ENCODE peak calls at places on chromosome 14, in seven cellular contexts. V is stromal cell of bone marrow; X is stimulated activated CD4-positive, alpha-beta T cell treated with anti-CD3 and anti-CD28 coated beads, Interleukin-1b, Interleukin-23, amount 100 ng/mL, for 24 hours; M is lung; B is A549; H is naive thymus-derived CD8-positive, alpha-beta T cell; K is hippocampal formation. I is an unnamed sample.

GRCh38 chr14:27845902-27846301 is 920.7 kb upstream of the FOXG1 start:
- DNase-seq in V (no peak), K (no peak), X (no peak), H (no peak), B (no peak), M (no peak), I (no peak)

GRCh38 chr14:55131782-55132181 is 2.7 kb downstream of the LGALS3 start:
- DNase-seq in K (no peak), X (no peak), V (no peak), M (no peak), B (peak), H (no peak), I (no peak)

GRCh38 chr14:63543826-63544320 is 696 bp upstream of the PPP2R5E start:
- DNase-seq in H (no peak), B (no peak), X (no peak), K (no peak), V (no peak), M (no peak), I (no peak)

GRCh38 chr14:69712637-69713088 is 54.3 kb upstream of the SRSF5 start:
- DNase-seq in B (no peak), M (peak), V (no peak), X (no peak), H (no peak), K (no peak), I (peak)

GRCh38 chr14:62301076-62301475 is 538.9 kb downstream of the SNAPC1 start:
- DNase-seq in K (no peak), B (no peak), V (no peak), M (no peak), X (no peak), H (no peak), I (no peak)

GRCh38 chr14:75252254-75252837 is 26.3 kb upstream of the FOS start:
- DNase-seq in M (no peak), H (no peak), K (no peak), B (no peak), X (no peak), V (no peak), I (no peak)

GRCh38 chr14:22152901-22153300 is 436.1 kb downstream of the DAD1 start:
- DNase-seq in V (no peak), X (no peak), B (no peak), H (no peak), M (no peak), K (no peak), I (no peak)

GRCh38 chr14:104924421-104925213 is at the start of gene PLD4:
- DNase-seq in H (no peak), B (no peak), K (no peak), X (no peak), V (no peak), M (no peak), I (no peak)

GRCh38 chr14:105844810-105845724 is 318.7 kb downstream of the TMEM121 start:
- DNase-seq in M (no peak), H (no peak), V (no peak), X (no peak), B (no peak), K (no peak), I (no peak)

GRCh38 chr14:22556021-22556989 is 32.7 kb downstream of the DAD1 start:
- DNase-seq in K (no peak), V (no peak), H (peak), M (peak), X (peak), B (no peak), I (peak)

GRCh38 chr14:35406811-35407630 is 2.5 kb upstream of the NFKBIA start:
- DNase-seq in M (peak), H (no peak), X (no peak), B (peak), K (peak), V (peak), I (peak)

GRCh38 chr14:34971801-34972200 is 11.0 kb upstream of the SRP54 start:
- DNase-seq in V (no peak), H (no peak), K (no peak), B (no peak), M (no peak), X (no peak), I (no peak)

GRCh38 chr14:49865431-49865859 is 12.9 kb upstream of the NEMF start:
- DNase-seq in X (peak), M (peak), B (peak), V (peak), H (peak), K (peak), I (peak)

GRCh38 chr14:91035855-91036254 is 24.6 kb downstream of the RPS6KA5 start:
- DNase-seq in X (no peak), B (no peak), M (no peak), H (no peak), K (no peak), V (no peak), I (no peak)

GRCh38 chr14:68245146-68246073 is 425.8 kb downstream of the RAD51B start:
- DNase-seq in M (no peak), B (no peak), V (no peak), X (no peak), K (no peak), H (no peak), I (no peak)

GRCh38 chr14:100714205-100714781 is 12.4 kb upstream of the DLK1 start:
- DNase-seq in K (no peak), H (no peak), X (no peak), V (no peak), M (no peak), B (no peak), I (peak)

GRCh38 chr14:38404616-38405015 is 148.7 kb upstream of the CLEC14A start:
- DNase-seq in V (no peak), X (no peak), B (no peak), K (no peak), H (no peak), M (no peak), I (no peak)

GRCh38 chr14:22536853-22537338 is 52.1 kb downstream of the DAD1 start:
- DNase-seq in V (peak), M (peak), B (peak), K (no peak), X (peak), H (peak), I (no peak)

GRCh38 chr14:55389330-55389729 is 22.3 kb downstream of the ATG14 start:
- DNase-seq in V (peak), K (no peak), H (no peak), M (no peak), X (no peak), B (no peak), I (no peak)

GRCh38 chr14:50260511-50260910 is 29.1 kb upstream of the SOS2 start:
- DNase-seq in X (no peak), M (no peak), V (peak), B (peak), H (no peak), K (no peak), I (no peak)

GRCh38 chr14:93207468-93208308 is 632 bp downstream of the UBR7 start:
- DNase-seq in K (no peak), M (peak), B (peak), X (peak), H (no peak), V (no peak), I (peak)

GRCh38 chr14:47278233-47278842 is 397.1 kb downstream of the MDGA2 start:
- DNase-seq in M (peak), K (peak), V (no peak), H (no peak), X (peak), B (peak), I (peak)

GRCh38 chr14:54935958-54936357 is 33.3 kb upstream of the GCH1 start:
- DNase-seq in K (no peak), X (no peak), V (no peak), H (no peak), B (no peak), M (no peak), I (no peak)

GRCh38 chr14:92473947-92474535 is 39.5 kb upstream of the RIN3 start:
- DNase-seq in K (no peak), B (peak), H (no peak), V (no peak), M (no peak), X (no peak), I (no peak)

GRCh38 chr14:61260939-61261776 is 20.0 kb downstream of the TMEM30B start:
- DNase-seq in K (no peak), X (no peak), V (peak), H (no peak), B (peak), M (no peak), I (no peak)

GRCh38 chr14:23183479-23183878 is at the start of gene SLC7A8:
- DNase-seq in K (peak), M (peak), V (no peak), X (peak), B (no peak), H (peak), I (peak)

GRCh38 chr14:58787601-58788000 is 149.8 kb downstream of the DACT1 start:
- DNase-seq in H (no peak), B (no peak), K (no peak), V (no peak), M (no peak), X (no peak), I (no peak)

GRCh38 chr14:76307786-76308780 is 67.9 kb upstream of the ESRRB start:
- DNase-seq in M (no peak), X (no peak), H (no peak), K (no peak), V (no peak), B (no peak), I (no peak)